ENCODE peak calls at places on chromosomes 4 and X, in eight cellular contexts. H, E, U, P, Q, N, K and V are unnamed samples.

GRCh38 chr4:124322234-124322831 is 390.2 kb downstream of the ANKRD50 start:
- DNase-seq in H (no peak), E (no peak), U (no peak), P (no peak), Q (no peak), N (peak; percentile 3), K (no peak), V (peak; percentile 41)

GRCh38 chr4:7908668-7909067 is 31.0 kb downstream of the AFAP1 start:
- DNase-seq in H (no peak), E (no peak), U (no peak), P (no peak), Q (no peak), N (no peak), K (no peak), V (no peak)

GRCh38 chrX:16316336-16316735 is 149.1 kb downstream of the MAGEB17 start:
- DNase-seq in H (no peak), E (no peak), U (no peak), P (no peak), Q (no peak), N (no peak), K (no peak), V (no peak)

GRCh38 chr4:8167291-8167690 is 8.7 kb upstream of the ABLIM2 start:
- DNase-seq in H (no peak), E (no peak), U (no peak), P (no peak), Q (no peak), N (no peak), K (no peak), V (no peak)

GRCh38 chr4:6601661-6602250 is 26.8 kb downstream of the MAN2B2 start:
- DNase-seq in H (no peak), E (no peak), U (no peak), P (no peak), Q (no peak), N (no peak), K (no peak), V (no peak)

GRCh38 chrX:75226280-75226679 is 47.6 kb upstream of the UPRT start:
- DNase-seq in H (no peak), E (no peak), U (no peak), P (no peak), Q (no peak), N (no peak), K (no peak), V (no peak)

GRCh38 chrX:47687249-47687648 is 28.3 kb upstream of the UXT start:
- DNase-seq in H (no peak), E (no peak), U (no peak), P (no peak), Q (no peak), N (no peak), K (no peak), V (no peak)

GRCh38 chr4:174749091-174749490 is 80.0 kb downstream of the GLRA3 start:
- DNase-seq in H (no peak), E (no peak), U (no peak), P (no peak), Q (no peak), N (no peak), K (no peak), V (no peak)

GRCh38 chr4:60805500-60806313 is 394.4 kb upstream of the ADGRL3 start:
- DNase-seq in H (no peak), E (no peak), U (peak; percentile 25), P (no peak), Q (no peak), N (no peak), K (no peak), V (peak; percentile 3)

GRCh38 chr4:75547647-75548387 is 8.0 kb upstream of the ODAPH start:
- DNase-seq in H (peak; percentile 31), E (no peak), U (peak; percentile 18), P (no peak), Q (no peak), N (no peak), K (no peak), V (peak; percentile 2)

GRCh38 chrX:44106864-44107263 is 133.7 kb upstream of the NDP start:
- DNase-seq in H (no peak), E (no peak), U (no peak), P (no peak), Q (no peak), N (no peak), K (no peak), V (no peak)

GRCh38 chrX:139869796-139870195 is 63.1 kb downstream of the ATP11C start:
- DNase-seq in H (no peak), E (no peak), U (no peak), P (no peak), Q (no peak), N (no peak), K (no peak), V (no peak)

GRCh38 chr4:26150948-26151347 is 169.9 kb upstream of the RBPJ start:
- DNase-seq in H (no peak), E (no peak), U (no peak), P (no peak), Q (no peak), N (no peak), K (no peak), V (no peak)

GRCh38 chr4:126627255-126627654 is 1005.5 kb upstream of the INTU start:
- DNase-seq in H (no peak), E (no peak), U (no peak), P (no peak), Q (no peak), N (no peak), K (no peak), V (no peak)

GRCh38 chrX:71454222-71454621 is 78.7 kb upstream of the OGT start:
- DNase-seq in H (no peak), E (no peak), U (peak; percentile 39), P (no peak), Q (no peak), N (no peak), K (no peak), V (peak; percentile 38)

GRCh38 chr4:183444953-183445543 is 612 bp downstream of the CDKN2AIP start:
- DNase-seq in H (peak; percentile 50), E (peak; percentile 46), U (peak; percentile 41), P (peak; percentile 95), Q (peak; percentile 41), N (peak; percentile 19), K (no peak), V (peak; percentile 77)

DNA sequence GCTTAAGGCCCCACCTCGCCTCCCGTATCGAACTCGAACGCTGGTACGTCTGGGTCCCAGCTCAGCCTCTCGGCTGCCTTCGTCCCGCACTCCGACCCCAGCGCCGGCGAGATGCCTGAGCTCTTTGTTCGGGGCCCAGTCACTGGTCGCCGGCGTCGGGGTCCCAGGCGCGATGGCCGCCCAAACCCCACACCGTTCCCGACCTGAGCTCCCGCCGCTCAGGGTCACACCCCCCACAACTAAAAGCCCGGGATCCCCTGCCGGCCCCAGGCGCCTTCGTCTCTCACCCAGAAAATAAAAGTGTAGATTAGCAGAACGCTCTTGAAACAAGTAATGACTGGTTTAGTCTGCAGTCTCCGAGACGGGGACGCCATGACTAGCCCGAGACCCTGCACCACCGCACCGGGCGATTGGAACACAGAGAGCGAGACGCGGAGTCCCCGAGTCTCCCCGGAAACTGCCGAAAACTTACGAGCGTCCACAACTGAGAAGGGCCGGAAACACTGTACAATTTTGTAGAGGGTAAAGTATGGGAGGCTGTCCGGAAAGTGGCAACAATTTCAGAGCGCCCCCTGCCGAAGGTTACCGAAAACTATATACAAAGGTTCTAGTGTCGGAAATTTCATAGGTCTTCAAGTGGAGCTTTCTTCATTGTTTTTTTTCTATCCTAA is at the start of gene TSPAN6:
- DNase-seq in H (peak; percentile 54), E (no peak), U (peak; percentile 77), P (peak; percentile 84), Q (peak; percentile 31), N (peak; percentile 87), K (no peak), V (peak; percentile 86)
- TF ChIP-seq POLR2A in H (no peak), E (no peak), U (no peak), P (no peak), Q (no peak), N (peak; percentile 54), K (no peak), V (no peak)

GRCh38 chr4:145178740-145179139 is 1.6 kb downstream of the OTUD4 start:
- DNase-seq in H (no peak), E (no peak), U (no peak), P (no peak), Q (no peak), N (no peak), K (no peak), V (peak; percentile 55)

GRCh38 chr4:145180298-145181090 is at the start of gene OTUD4:
- DNase-seq in H (peak; percentile 94), E (peak; percentile 70), U (peak; percentile 96), P (peak; percentile 100), Q (peak; percentile 74), N (peak; percentile 60), K (peak; percentile 79), V (peak; percentile 98)

GRCh38 chr4:145181091-145181501 is 707 bp upstream of the OTUD4 start:
- DNase-seq in H (no peak), E (no peak), U (no peak), P (no peak), Q (no peak), N (no peak), K (no peak), V (no peak)

GRCh38 chr4:145177906-145178538 is 2.4 kb downstream of the OTUD4 start:
- DNase-seq in H (no peak), E (no peak), U (peak; percentile 37), P (no peak), Q (no peak), N (no peak), K (no peak), V (peak; percentile 73)

DNA sequence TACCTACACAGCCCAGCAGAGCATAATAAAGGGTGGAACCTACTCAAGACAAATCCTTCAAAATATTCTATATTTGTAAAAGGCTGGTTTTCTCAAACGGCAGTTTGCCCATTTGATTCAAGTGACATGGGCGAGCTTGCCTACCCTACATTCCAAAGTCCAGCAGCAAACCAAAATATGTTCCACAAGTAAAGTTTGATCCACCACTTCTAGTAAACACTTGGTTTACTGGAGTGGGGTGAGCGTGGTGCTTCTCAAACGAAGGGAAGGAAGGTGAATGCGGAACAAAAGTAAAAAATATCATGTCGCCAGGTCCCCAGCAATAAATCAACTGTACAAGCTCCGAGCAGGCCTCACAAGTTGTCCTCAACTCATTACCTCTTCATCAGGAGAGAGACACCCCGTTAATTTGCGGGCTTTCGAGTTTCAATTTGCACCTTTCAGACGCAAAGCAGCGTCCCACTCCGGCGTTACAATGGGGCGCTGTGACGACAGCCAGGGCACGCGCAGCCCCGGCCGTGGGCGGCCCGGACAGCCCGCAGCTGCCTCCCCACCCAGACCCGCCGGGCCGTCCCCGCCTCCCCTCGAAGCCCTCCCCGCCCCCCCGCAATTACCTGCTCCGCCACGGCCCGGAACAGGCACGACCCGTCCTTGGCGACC is 1.1 kb downstream of the OTUD4 start:
- DNase-seq in H (peak; percentile 79), E (peak; percentile 47), U (peak; percentile 77), P (peak; percentile 96), Q (no peak), N (peak; percentile 28), K (peak; percentile 65), V (peak; percentile 83)
- TF ChIP-seq POLR2A in H (no peak), E (peak; percentile 62), U (no peak), P (no peak), Q (peak; percentile 85), N (no peak), K (peak; percentile 62), V (peak; percentile 66)

GRCh38 chrX:119852410-119853353 is at the start of gene UPF3B:
- DNase-seq in H (peak; percentile 96), E (peak; percentile 77), U (peak; percentile 98), P (peak; percentile 97), Q (peak; percentile 70), N (peak; percentile 98), K (peak; percentile 84), V (peak; percentile 97)
- TF ChIP-seq POLR2A in H (peak; percentile 32), E (peak; percentile 64), U (peak; percentile 22), P (no peak), Q (peak; percentile 62), N (peak; percentile 79), K (peak; percentile 78), V (peak; percentile 73)

GRCh38 chr4:112145820-112146813 is 863 bp downstream of the FAM241A start:
- DNase-seq in H (peak; percentile 52), E (peak; percentile 47), U (peak; percentile 44), P (peak; percentile 89), Q (peak; percentile 43), N (peak; percentile 27), K (peak; percentile 17), V (peak; percentile 77)
- TF ChIP-seq POLR2A in H (no peak), E (no peak), U (no peak), P (no peak), Q (peak; percentile 45), N (no peak), K (no peak), V (peak; percentile 0)